ENCODE peak calls at places on chromosomes 3 and 15, in five cellular contexts. One of them, this sample, is unnamed. For H3K4me1, the result is how much of the 10 kb centered on the place peaks cover.

GRCh38 chr3:130539005-130539404 is 22.0 kb downstream of the COL6A6 start:
- DNase-seq in cardiac muscle cell: peak
- DNase-seq in psoas muscle: no peak
- DNase-seq in pancreas: peak
- DNase-seq in adipocyte: peak
- DNase-seq in this sample: peak

GRCh38 chr3:41202834-41203345 is 3.6 kb downstream of the CTNNB1 start:
- DNase-seq in cardiac muscle cell: peak
- DNase-seq in psoas muscle: no peak
- DNase-seq in pancreas: no peak
- DNase-seq in adipocyte: peak
- DNase-seq in this sample: no peak

GRCh38 chr3:81375921-81376320 is 385.5 kb downstream of the GBE1 start:
- DNase-seq in cardiac muscle cell: no peak
- DNase-seq in psoas muscle: no peak
- DNase-seq in pancreas: no peak
- DNase-seq in adipocyte: no peak
- DNase-seq in this sample: no peak

GRCh38 chr15:95302809-95303208 is 1027.7 kb upstream of the NR2F2 start:
- DNase-seq in cardiac muscle cell: no peak
- DNase-seq in psoas muscle: no peak
- DNase-seq in pancreas: no peak
- DNase-seq in adipocyte: no peak
- DNase-seq in this sample: no peak

GRCh38 chr3:24494616-24495333 is at the start of gene THRB:
- DNase-seq in cardiac muscle cell: peak
- DNase-seq in psoas muscle: peak
- DNase-seq in pancreas: peak
- DNase-seq in adipocyte: peak
- DNase-seq in this sample: peak

GRCh38 chr3:133494469-133494868 is 79.0 kb upstream of the CDV3 start:
- DNase-seq in cardiac muscle cell: peak
- DNase-seq in psoas muscle: no peak
- DNase-seq in pancreas: no peak
- DNase-seq in adipocyte: no peak
- DNase-seq in this sample: no peak

GRCh38 chr3:109224333-109224732 is 87.8 kb downstream of the C3orf85 start:
- DNase-seq in cardiac muscle cell: peak
- DNase-seq in psoas muscle: no peak
- DNase-seq in pancreas: peak
- DNase-seq in adipocyte: no peak
- DNase-seq in this sample: no peak

GRCh38 chr3:48002787-48003186 is 13.4 kb downstream of the MAP4 start:
- DNase-seq in cardiac muscle cell: no peak
- DNase-seq in psoas muscle: no peak
- DNase-seq in pancreas: no peak
- DNase-seq in adipocyte: no peak
- DNase-seq in this sample: no peak

GRCh38 chr3:189038773-189039720 is 132.7 kb upstream of the TPRG1 start:
- DNase-seq in cardiac muscle cell: no peak
- DNase-seq in psoas muscle: no peak
- DNase-seq in pancreas: no peak
- DNase-seq in adipocyte: no peak
- DNase-seq in this sample: no peak

GRCh38 chr3:153379516-153379915 is 217.5 kb downstream of the RAP2B start:
- DNase-seq in cardiac muscle cell: no peak
- DNase-seq in psoas muscle: no peak
- DNase-seq in pancreas: no peak
- DNase-seq in adipocyte: peak
- DNase-seq in this sample: no peak

GRCh38 chr15:90002428-90002844 is 1.3 kb downstream of the ZNF710 start:
- DNase-seq in cardiac muscle cell: peak
- DNase-seq in psoas muscle: peak
- DNase-seq in pancreas: no peak
- DNase-seq in adipocyte: peak
- DNase-seq in this sample: peak

GRCh38 chr3:133896002-133896761 is 500 bp upstream of the RAB6B start:
- DNase-seq in cardiac muscle cell: peak
- DNase-seq in psoas muscle: no peak
- DNase-seq in pancreas: no peak
- DNase-seq in adipocyte: peak
- DNase-seq in this sample: no peak

GRCh38 chr3:189369636-189370035 is 197.9 kb downstream of the TPRG1 start:
- DNase-seq in cardiac muscle cell: no peak
- DNase-seq in psoas muscle: no peak
- DNase-seq in pancreas: no peak
- DNase-seq in adipocyte: no peak
- DNase-seq in this sample: no peak

GRCh38 chr15:44729394-44729913 is 6.9 kb upstream of the TRIM69 start:
- DNase-seq in cardiac muscle cell: peak
- DNase-seq in psoas muscle: peak
- DNase-seq in pancreas: no peak
- DNase-seq in adipocyte: peak
- DNase-seq in this sample: peak

GRCh38 chr3:157160652-157161480 is 919 bp upstream of the CCNL1 start:
- DNase-seq in cardiac muscle cell: peak
- DNase-seq in psoas muscle: peak
- DNase-seq in pancreas: peak
- DNase-seq in adipocyte: peak
- DNase-seq in this sample: peak

GRCh38 chr3:177283983-177284382 is 86.7 kb upstream of the TBL1XR1 start:
- DNase-seq in cardiac muscle cell: no peak
- DNase-seq in psoas muscle: no peak
- DNase-seq in pancreas: no peak
- DNase-seq in adipocyte: no peak
- DNase-seq in this sample: no peak

GRCh38 chr3:123063034-123063433 is 3.8 kb upstream of the PDIA5 start:
- DNase-seq in cardiac muscle cell: no peak
- DNase-seq in psoas muscle: no peak
- DNase-seq in pancreas: no peak
- DNase-seq in adipocyte: no peak
- DNase-seq in this sample: no peak

GRCh38 chr3:42052132-42052866 is 38.9 kb upstream of the TRAK1 start:
- DNase-seq in cardiac muscle cell: peak
- DNase-seq in psoas muscle: no peak
- DNase-seq in pancreas: no peak
- DNase-seq in adipocyte: no peak
- DNase-seq in this sample: no peak

GRCh38 chr3:54191997-54192396 is 69.6 kb downstream of the CACNA2D3 start:
- DNase-seq in cardiac muscle cell: no peak
- DNase-seq in psoas muscle: no peak
- DNase-seq in pancreas: no peak
- DNase-seq in adipocyte: no peak
- DNase-seq in this sample: no peak

GRCh38 chr3:127801914-127802313 is 20.4 kb downstream of the MGLL start:
- DNase-seq in cardiac muscle cell: no peak
- DNase-seq in psoas muscle: no peak
- DNase-seq in pancreas: no peak
- DNase-seq in adipocyte: no peak
- DNase-seq in this sample: no peak

GRCh38 chr3:45966969-45967640 is 23.8 kb downstream of the CXCR6 start:
- DNase-seq in cardiac muscle cell: no peak
- DNase-seq in psoas muscle: peak
- DNase-seq in pancreas: no peak
- DNase-seq in adipocyte: no peak
- DNase-seq in this sample: no peak

GRCh38 chr3:149385617-149386298 is 8.3 kb upstream of the TM4SF1 start:
- DNase-seq in cardiac muscle cell: no peak
- DNase-seq in psoas muscle: no peak
- DNase-seq in pancreas: no peak
- DNase-seq in adipocyte: no peak
- DNase-seq in this sample: no peak

GRCh38 chr3:135564696-135565095 is 400.8 kb upstream of the PPP2R3A start:
- DNase-seq in cardiac muscle cell: no peak
- DNase-seq in psoas muscle: no peak
- DNase-seq in pancreas: no peak
- DNase-seq in adipocyte: no peak
- DNase-seq in this sample: no peak

GRCh38 chr3:29314727-29315088 is 33.8 kb downstream of the RBMS3 start:
- DNase-seq in cardiac muscle cell: no peak
- DNase-seq in psoas muscle: no peak
- DNase-seq in pancreas: no peak
- DNase-seq in adipocyte: peak
- DNase-seq in this sample: no peak

GRCh38 chr15:84653584-84653909 is 536 bp downstream of the WDR73 start:
- DNase-seq in cardiac muscle cell: no peak
- DNase-seq in psoas muscle: no peak
- DNase-seq in pancreas: no peak
- DNase-seq in adipocyte: no peak
- DNase-seq in this sample: no peak

GRCh38 chr3:48503406-48504050 is 446 bp downstream of the SHISA5 start:
- DNase-seq in cardiac muscle cell: peak
- DNase-seq in psoas muscle: peak
- DNase-seq in pancreas: peak
- DNase-seq in adipocyte: peak
- DNase-seq in this sample: peak

GRCh38 chr3:27312044-27312668 is 57.0 kb downstream of the NEK10 start:
- DNase-seq in cardiac muscle cell: peak
- DNase-seq in psoas muscle: no peak
- DNase-seq in pancreas: no peak
- DNase-seq in adipocyte: peak
- DNase-seq in this sample: no peak

GRCh38 chr3:43244694-43245093 is 41.6 kb upstream of the SNRK start:
- DNase-seq in cardiac muscle cell: no peak
- DNase-seq in psoas muscle: no peak
- DNase-seq in pancreas: no peak
- DNase-seq in adipocyte: no peak
- DNase-seq in this sample: no peak

GRCh38 chr3:61966200-61966599 is 404.8 kb downstream of the PTPRG start:
- DNase-seq in cardiac muscle cell: no peak
- DNase-seq in psoas muscle: no peak
- DNase-seq in pancreas: no peak
- DNase-seq in adipocyte: no peak
- DNase-seq in this sample: no peak

DNA sequence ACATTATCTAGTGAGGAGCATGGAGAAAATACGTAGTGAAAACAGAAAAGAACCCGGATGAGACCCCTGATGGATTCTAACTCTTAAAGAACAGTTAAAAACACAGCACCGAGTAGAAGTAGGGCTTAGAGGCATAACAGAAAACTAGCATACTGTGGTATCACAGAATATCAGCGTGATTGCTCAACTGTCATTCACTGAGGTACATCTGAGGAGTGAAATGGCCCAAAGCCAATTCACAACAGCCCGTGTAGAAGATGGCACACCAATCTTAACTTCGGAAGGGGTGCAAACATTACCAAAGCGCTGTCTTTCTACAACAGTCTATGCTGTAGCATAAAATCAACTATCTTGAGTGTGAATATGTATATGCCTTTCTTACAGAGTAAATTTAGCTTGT is 1.8 kb downstream of the CLASP2 start:
- DNase-seq in cardiac muscle cell: no peak
- DNase-seq in psoas muscle: no peak
- DNase-seq in pancreas: no peak
- DNase-seq in adipocyte: no peak
- DNase-seq in this sample: no peak
- H3K4me3 ChIP-seq in cardiac muscle cell: peak
- H3K4me3 ChIP-seq in psoas muscle: peak
- H3K4me3 ChIP-seq in pancreas: peak
- H3K4me3 ChIP-seq in adipocyte: peak
- H3K4me3 ChIP-seq in this sample: peak

DNA sequence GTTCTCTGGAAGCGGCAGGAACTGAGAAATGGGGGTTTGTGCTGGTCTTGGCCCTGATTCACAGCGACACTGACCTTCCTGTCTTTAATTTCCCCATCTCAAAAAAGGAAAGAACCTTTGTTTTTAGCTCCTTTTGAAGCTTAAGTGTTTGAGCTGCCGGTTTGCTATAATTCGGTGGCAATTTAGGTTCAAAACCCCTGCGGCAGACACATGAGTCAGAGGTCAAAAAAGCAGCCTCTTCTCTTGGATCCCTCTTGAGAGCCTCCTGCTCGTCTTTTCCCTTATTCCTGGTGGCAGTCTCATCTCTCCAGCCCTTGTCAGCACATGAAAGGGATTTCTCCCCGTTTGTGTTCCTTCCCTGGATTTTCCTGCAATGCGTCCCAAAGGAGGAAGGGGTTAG is 64.5 kb downstream of the GRIP2 start:
- DNase-seq in cardiac muscle cell: no peak
- DNase-seq in psoas muscle: no peak
- DNase-seq in pancreas: no peak
- DNase-seq in adipocyte: no peak
- DNase-seq in this sample: no peak
- H3K4me1 ChIP-seq in cardiac muscle cell: under half
- H3K4me1 ChIP-seq in psoas muscle: under half
- H3K4me1 ChIP-seq in pancreas: under half
- H3K4me1 ChIP-seq in adipocyte: under half
- H3K4me1 ChIP-seq in this sample: under half

DNA sequence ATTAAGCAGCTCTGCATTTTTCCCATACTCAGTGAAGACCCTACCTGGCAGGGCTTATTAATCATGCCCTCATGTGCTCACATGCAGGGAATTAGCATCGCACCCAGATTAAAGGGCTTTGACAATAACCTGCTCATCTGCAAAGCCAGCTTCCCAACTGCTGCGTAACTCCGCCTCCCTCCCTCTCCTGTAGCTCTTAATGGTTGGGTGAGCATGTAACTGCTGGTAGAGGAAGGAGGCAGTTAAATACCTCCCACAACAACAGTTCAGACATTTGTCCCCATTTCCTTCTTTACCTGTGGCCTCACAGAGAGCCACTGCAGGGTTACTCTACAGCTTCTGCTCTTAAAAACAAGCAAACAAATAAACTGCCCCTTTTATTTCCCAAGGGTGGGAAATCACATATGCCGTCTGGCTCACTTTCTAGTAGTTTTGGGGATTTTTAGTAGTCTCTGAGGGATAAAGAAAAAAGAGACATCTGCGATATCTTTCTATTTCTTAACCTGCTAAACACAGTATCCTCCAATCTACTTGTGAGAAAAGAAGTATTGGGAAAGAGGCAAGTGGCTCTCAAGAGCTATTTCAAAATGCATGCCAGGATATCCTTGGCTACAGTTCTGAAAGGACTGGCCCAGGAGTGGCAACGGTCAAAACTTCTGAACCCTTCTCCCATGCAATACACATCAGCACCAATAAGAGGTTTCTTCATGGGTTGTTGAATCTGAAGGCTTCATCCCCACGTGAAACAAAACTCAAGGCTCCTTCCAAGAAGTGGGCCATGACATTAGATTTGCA is 203.8 kb upstream of the WNT5A start:
- DNase-seq in cardiac muscle cell: no peak
- DNase-seq in psoas muscle: no peak
- DNase-seq in pancreas: no peak
- DNase-seq in adipocyte: peak
- DNase-seq in this sample: no peak
- H3K4me3 ChIP-seq in cardiac muscle cell: no peak
- H3K4me3 ChIP-seq in psoas muscle: no peak
- H3K4me3 ChIP-seq in pancreas: no peak
- H3K4me3 ChIP-seq in adipocyte: no peak
- H3K4me3 ChIP-seq in this sample: no peak

GRCh38 chr15:35701402-35702046 is 155.6 kb upstream of the DPH6 start:
- DNase-seq in cardiac muscle cell: no peak
- DNase-seq in psoas muscle: no peak
- DNase-seq in pancreas: no peak
- DNase-seq in adipocyte: no peak
- DNase-seq in this sample: no peak
- H3K4me1 ChIP-seq in cardiac muscle cell: half or more
- H3K4me1 ChIP-seq in psoas muscle: under half
- H3K4me1 ChIP-seq in pancreas: under half
- H3K4me1 ChIP-seq in adipocyte: under half
- H3K4me1 ChIP-seq in this sample: under half

This sample was measured in aorta.